ENCODE peak calls at places on chromosome 20, in four cellular contexts. One of them, this sample, is unnamed.

GRCh38 chr20:52783769-52784168 is 188.4 kb upstream of the TSHZ2 start:
- DNase-seq in HEK293T: peak
- DNase-seq in ACHN: peak
- DNase-seq in pancreas: no peak
- DNase-seq in this sample: no peak

GRCh38 chr20:15582146-15582776 is 991.0 kb downstream of the KIF16B start:
- DNase-seq in HEK293T: no peak
- DNase-seq in pancreas: no peak
- DNase-seq in ACHN: no peak
- DNase-seq in this sample: no peak

GRCh38 chr20:14203657-14204056 is 133.8 kb downstream of the FLRT3 start:
- DNase-seq in ACHN: no peak
- DNase-seq in pancreas: no peak
- DNase-seq in HEK293T: no peak
- DNase-seq in this sample: no peak

GRCh38 chr20:1215386-1216170 is 10.3 kb upstream of the RAD21L1 start:
- DNase-seq in ACHN: no peak
- DNase-seq in HEK293T: no peak
- DNase-seq in pancreas: no peak
- DNase-seq in this sample: no peak

GRCh38 chr20:7010584-7010983 is 243.1 kb downstream of the BMP2 start:
- DNase-seq in HEK293T: no peak
- DNase-seq in pancreas: no peak
- DNase-seq in ACHN: no peak
- DNase-seq in this sample: no peak

GRCh38 chr20:60138263-60139127 is 180.3 kb downstream of the CDH26 start:
- DNase-seq in ACHN: peak
- DNase-seq in HEK293T: peak
- DNase-seq in pancreas: peak
- DNase-seq in this sample: no peak

GRCh38 chr20:34312024-34312460 is 8.9 kb upstream of the AHCY start:
- DNase-seq in ACHN: no peak
- DNase-seq in pancreas: no peak
- DNase-seq in HEK293T: no peak
- DNase-seq in this sample: no peak

GRCh38 chr20:20360464-20360863 is 7.4 kb upstream of the INSM1 start:
- DNase-seq in pancreas: peak
- DNase-seq in HEK293T: peak
- DNase-seq in ACHN: peak
- DNase-seq in this sample: peak

GRCh38 chr20:41692479-41693135 is 74.4 kb upstream of the CHD6 start:
- DNase-seq in HEK293T: peak
- DNase-seq in ACHN: peak
- DNase-seq in pancreas: peak
- DNase-seq in this sample: peak

GRCh38 chr20:11274137-11274536 is 600.3 kb upstream of the JAG1 start:
- DNase-seq in HEK293T: peak
- DNase-seq in pancreas: no peak
- DNase-seq in ACHN: peak
- DNase-seq in this sample: peak

GRCh38 chr20:59812286-59813125 is 120.9 kb downstream of the SYCP2 start:
- DNase-seq in ACHN: no peak
- DNase-seq in pancreas: no peak
- DNase-seq in HEK293T: no peak
- DNase-seq in this sample: no peak

GRCh38 chr20:34069341-34070078 is 42.5 kb downstream of the EIF2S2 start:
- DNase-seq in ACHN: peak
- DNase-seq in HEK293T: peak
- DNase-seq in pancreas: peak
- DNase-seq in this sample: peak

GRCh38 chr20:22700387-22700786 is 116.0 kb upstream of the FOXA2 start:
- DNase-seq in HEK293T: no peak
- DNase-seq in ACHN: no peak
- DNase-seq in pancreas: no peak
- DNase-seq in this sample: no peak

GRCh38 chr20:32756156-32756555 is 6.0 kb upstream of the DNMT3B start:
- DNase-seq in ACHN: no peak
- DNase-seq in HEK293T: no peak
- DNase-seq in pancreas: no peak
- DNase-seq in this sample: no peak

GRCh38 chr20:14989891-14990290 is 652.5 kb upstream of the FLRT3 start:
- DNase-seq in pancreas: no peak
- DNase-seq in ACHN: no peak
- DNase-seq in HEK293T: no peak
- DNase-seq in this sample: no peak

GRCh38 chr20:54086444-54087134 is 16.2 kb upstream of the BCAS1 start:
- DNase-seq in ACHN: no peak
- DNase-seq in pancreas: no peak
- DNase-seq in HEK293T: no peak
- DNase-seq in this sample: no peak

GRCh38 chr20:57047281-57048026 is 219.0 kb downstream of the BMP7 start:
- DNase-seq in pancreas: no peak
- DNase-seq in HEK293T: peak
- DNase-seq in ACHN: no peak
- DNase-seq in this sample: no peak

GRCh38 chr20:17910828-17911294 is 57.7 kb downstream of the SNX5 start:
- DNase-seq in HEK293T: no peak
- DNase-seq in pancreas: no peak
- DNase-seq in ACHN: no peak
- DNase-seq in this sample: no peak

GRCh38 chr20:61934716-61935530 is 130.8 kb downstream of the TAF4 start:
- DNase-seq in HEK293T: no peak
- DNase-seq in pancreas: peak
- DNase-seq in ACHN: no peak
- DNase-seq in this sample: no peak

GRCh38 chr20:24951536-24952047 is 2.5 kb downstream of the CST7 start:
- DNase-seq in pancreas: peak
- DNase-seq in HEK293T: no peak
- DNase-seq in ACHN: no peak
- DNase-seq in this sample: no peak

GRCh38 chr20:59850018-59850641 is 83.3 kb downstream of the SYCP2 start:
- DNase-seq in ACHN: peak
- DNase-seq in HEK293T: peak
- DNase-seq in pancreas: no peak
- DNase-seq in this sample: peak

GRCh38 chr20:59013959-59014608 is 5.1 kb upstream of the TUBB1 start:
- DNase-seq in HEK293T: no peak
- DNase-seq in ACHN: no peak
- DNase-seq in pancreas: no peak
- DNase-seq in this sample: no peak

GRCh38 chr20:14622796-14623195 is 285.4 kb upstream of the FLRT3 start:
- DNase-seq in HEK293T: peak
- DNase-seq in ACHN: peak
- DNase-seq in pancreas: no peak
- DNase-seq in this sample: peak

GRCh38 chr20:1853472-1853871 is 41.7 kb upstream of the SIRPA start:
- DNase-seq in ACHN: no peak
- DNase-seq in HEK293T: no peak
- DNase-seq in pancreas: no peak
- DNase-seq in this sample: no peak

GRCh38 chr20:3090565-3090964 is 6.0 kb upstream of the AVP start:
- DNase-seq in pancreas: no peak
- DNase-seq in HEK293T: no peak
- DNase-seq in ACHN: no peak
- DNase-seq in this sample: no peak

GRCh38 chr20:61146006-61146405 is 106.1 kb upstream of the CDH4 start:
- DNase-seq in ACHN: no peak
- DNase-seq in pancreas: no peak
- DNase-seq in HEK293T: no peak
- DNase-seq in this sample: no peak

GRCh38 chr20:50278684-50279531 is 88.3 kb downstream of the CEBPB start:
- DNase-seq in ACHN: no peak
- DNase-seq in pancreas: peak
- DNase-seq in HEK293T: peak
- DNase-seq in this sample: no peak

GRCh38 chr20:61424628-61425420 is 172.8 kb downstream of the CDH4 start:
- DNase-seq in HEK293T: no peak
- DNase-seq in ACHN: no peak
- DNase-seq in pancreas: no peak
- DNase-seq in this sample: no peak

GRCh38 chr20:14288341-14289330 is 48.8 kb downstream of the FLRT3 start:
- DNase-seq in ACHN: no peak
- DNase-seq in pancreas: no peak
- DNase-seq in HEK293T: no peak
- DNase-seq in this sample: no peak

GRCh38 chr20:2693286-2693995 is 861 bp downstream of the EBF4 start:
- DNase-seq in ACHN: peak
- DNase-seq in pancreas: no peak
- DNase-seq in HEK293T: peak
- DNase-seq in this sample: no peak

GRCh38 chr20:10249048-10249770 is 30.6 kb downstream of the SNAP25 start:
- DNase-seq in ACHN: no peak
- DNase-seq in pancreas: peak
- DNase-seq in HEK293T: no peak
- DNase-seq in this sample: no peak

GRCh38 chr20:47165376-47165865 is 191.1 kb downstream of the ZMYND8 start:
- DNase-seq in HEK293T: no peak
- DNase-seq in pancreas: no peak
- DNase-seq in ACHN: no peak
- DNase-seq in this sample: no peak

This sample was measured in LoVo.